ENCODE peak calls at places on chromosomes 16 and 17, in four cellular contexts. O, I, H and T are unnamed samples. For H3K9me3 and H3K4me1, the result is how much of the 10 kb centered on the place peaks cover.

GRCh38 chr16:7744546-7745294 is 412.1 kb downstream of the RBFOX1 start:
- DNase-seq in I (no peak), H (no peak), O (no peak), T (no peak)

GRCh38 chr17:50469671-50470305 is 1.1 kb upstream of the CHAD start:
- DNase-seq in O (no peak), H (peak), I (no peak), T (no peak)

GRCh38 chr16:54654429-54654828 is 276.2 kb upstream of the IRX5 start:
- DNase-seq in I (no peak), O (no peak), H (no peak), T (peak)

GRCh38 chr17:47621293-47622178 is 28.2 kb upstream of the KPNB1 start:
- DNase-seq in I (no peak), O (peak), H (no peak), T (no peak)

GRCh38 chr17:77235370-77236080 is 94.8 kb downstream of the SEC14L1 start:
- DNase-seq in I (no peak), O (no peak), H (no peak), T (no peak)

GRCh38 chr16:82832861-82833260 is 206.1 kb downstream of the CDH13 start:
- DNase-seq in O (no peak), I (no peak), H (no peak), T (no peak)

GRCh38 chr17:43092891-43093290 is 32.3 kb downstream of the BRCA1 start:
- DNase-seq in I (no peak), H (no peak), O (no peak), T (no peak)

GRCh38 chr16:50269769-50270509 is 3.6 kb downstream of the ADCY7 start:
- DNase-seq in O (no peak), H (peak), I (no peak), T (no peak)

GRCh38 chr17:38728290-38728831 is 1.8 kb upstream of the CISD3 start:
- DNase-seq in I (peak), O (no peak), H (no peak), T (no peak)

GRCh38 chr17:56173958-56174357 is 20.7 kb downstream of the ANKFN1 start:
- DNase-seq in I (no peak), O (no peak), H (no peak), T (no peak)

GRCh38 chr16:53504161-53504663 is 1.2 kb upstream of the AKTIP start:
- DNase-seq in O (peak), I (no peak), H (no peak), T (peak)

GRCh38 chr17:64377769-64378282 is 12.8 kb downstream of the PECAM1 start:
- DNase-seq in O (no peak), I (no peak), H (no peak), T (no peak)

GRCh38 chr16:69514366-69514765 is 51.4 kb upstream of the NFAT5 start:
- DNase-seq in O (no peak), H (no peak), I (no peak), T (no peak)

GRCh38 chr16:50473375-50473945 is 74.7 kb upstream of the NKD1 start:
- DNase-seq in O (no peak), I (no peak), H (no peak), T (no peak)

GRCh38 chr16:10871157-10871991 is 5.6 kb upstream of the CIITA start:
- DNase-seq in O (no peak), H (peak), I (no peak), T (no peak)

GRCh38 chr17:28500712-28501379 is 5.3 kb upstream of the FOXN1 start:
- DNase-seq in I (no peak), O (no peak), H (no peak), T (no peak)

GRCh38 chr17:28498652-28499365 is 7.3 kb upstream of the FOXN1 start:
- DNase-seq in H (no peak), I (no peak), O (no peak), T (no peak)

GRCh38 chr17:28501421-28502284 is 4.5 kb upstream of the FOXN1 start:
- DNase-seq in H (no peak), I (no peak), O (no peak), T (no peak)

GRCh38 chr17:28499366-28499668 is 6.8 kb upstream of the FOXN1 start:
- DNase-seq in I (no peak), H (no peak), O (no peak), T (no peak)

DNA sequence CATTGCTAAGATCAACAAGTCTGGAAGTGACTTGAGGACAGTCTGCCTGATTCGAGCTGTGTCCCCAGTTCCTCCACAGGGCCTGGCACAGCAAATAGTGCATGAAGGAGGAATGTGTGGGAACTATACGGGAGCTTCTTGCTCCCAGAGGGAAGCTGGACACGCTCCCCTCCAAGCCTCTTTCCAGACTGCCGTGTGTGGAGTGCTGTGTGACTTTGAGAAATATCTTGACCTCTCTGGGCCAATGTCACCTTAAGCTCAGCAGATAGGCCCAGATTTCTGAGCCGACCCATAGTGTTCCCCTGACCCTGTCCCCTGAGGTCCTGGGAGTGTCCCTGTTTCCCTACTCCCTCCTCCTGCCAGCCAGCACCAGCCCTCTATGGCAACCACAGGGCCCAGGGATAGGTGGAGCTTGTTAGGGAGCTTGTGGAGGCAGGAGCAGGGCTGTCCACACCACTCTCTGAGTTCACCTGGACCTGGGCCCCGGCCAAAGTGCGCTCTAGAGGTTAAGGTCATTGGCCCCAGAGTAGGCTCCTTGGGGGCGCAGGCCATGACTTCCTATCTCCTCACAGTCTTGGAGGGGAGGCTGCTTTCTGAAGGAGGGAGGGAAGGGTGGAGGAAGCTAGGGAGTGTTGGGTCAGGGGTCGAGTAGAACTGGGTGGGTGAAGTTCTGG is 6.3 kb upstream of the FOXN1 start:
- DNase-seq in I (no peak), H (no peak), O (no peak), T (no peak)
- H3K4me3 ChIP-seq in I (no peak), H (no peak), O (no peak), T (no peak)

GRCh38 chr16:35734728-35735402 is 2275.5 kb downstream of the TP53TG3F start:
- DNase-seq in I (no peak), O (no peak), H (no peak), T (no peak)

GRCh38 chr16:35732046-35732810 is 2272.8 kb downstream of the TP53TG3F start:
- DNase-seq in H (no peak), I (no peak), O (no peak), T (no peak)

GRCh38 chr16:35731341-35732040 is 2272.1 kb downstream of the TP53TG3F start:
- DNase-seq in I (no peak), O (no peak), H (no peak), T (no peak)

GRCh38 chr16:35733971-35734702 is 2274.7 kb downstream of the TP53TG3F start:
- DNase-seq in H (peak), I (no peak), O (no peak), T (no peak)

DNA sequence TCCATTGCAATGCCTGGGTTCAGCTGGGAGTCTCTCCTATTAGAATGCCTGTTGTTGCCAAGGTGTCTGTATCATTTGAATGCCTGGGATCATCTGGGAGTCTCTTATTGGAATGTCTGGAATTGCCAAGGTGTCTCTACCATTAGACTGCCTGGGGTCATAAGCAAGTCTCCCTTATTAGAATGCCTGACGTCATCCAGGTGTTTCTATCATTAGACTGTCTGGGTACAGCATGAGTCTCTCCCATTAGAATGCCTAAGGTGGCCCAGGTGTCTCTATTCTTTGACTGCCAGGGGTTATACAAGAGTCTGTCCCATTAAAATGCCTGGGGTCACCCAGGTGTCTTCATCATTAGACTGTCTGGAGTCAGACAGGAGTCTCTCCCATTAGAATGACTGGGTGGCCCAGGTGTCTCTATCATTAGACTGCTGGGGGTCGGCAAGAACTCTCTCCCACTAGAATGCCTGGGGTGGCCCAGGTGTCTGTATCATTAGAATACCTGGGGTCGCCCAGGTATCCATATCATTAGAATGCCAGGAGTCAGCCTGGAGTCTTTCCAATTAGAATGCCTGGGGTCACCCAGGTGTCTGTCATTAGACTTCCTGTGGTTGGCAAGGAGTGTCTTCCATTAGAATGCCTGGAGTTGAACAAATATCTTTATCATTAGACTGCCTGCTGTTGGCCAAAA is 2274.0 kb downstream of the TP53TG3F start:
- DNase-seq in I (no peak), H (no peak), O (no peak), T (no peak)
- H3K9me3 ChIP-seq in I (half or more), H (under half), O (under half), T (under half)

GRCh38 chr17:35872581-35872980 is 3.9 kb upstream of the HEATR9 start:
- DNase-seq in I (no peak), H (no peak), O (no peak), T (no peak)

GRCh38 chr17:35878361-35878760 is 1.8 kb downstream of the CCL5 start:
- DNase-seq in O (no peak), H (no peak), I (no peak), T (no peak)

GRCh38 chr17:35879748-35880654 is at the start of gene CCL5:
- DNase-seq in I (no peak), O (no peak), H (no peak), T (no peak)

GRCh38 chr17:35875439-35876139 is 4.6 kb downstream of the CCL5 start:
- DNase-seq in H (no peak), O (no peak), I (no peak), T (no peak)

DNA sequence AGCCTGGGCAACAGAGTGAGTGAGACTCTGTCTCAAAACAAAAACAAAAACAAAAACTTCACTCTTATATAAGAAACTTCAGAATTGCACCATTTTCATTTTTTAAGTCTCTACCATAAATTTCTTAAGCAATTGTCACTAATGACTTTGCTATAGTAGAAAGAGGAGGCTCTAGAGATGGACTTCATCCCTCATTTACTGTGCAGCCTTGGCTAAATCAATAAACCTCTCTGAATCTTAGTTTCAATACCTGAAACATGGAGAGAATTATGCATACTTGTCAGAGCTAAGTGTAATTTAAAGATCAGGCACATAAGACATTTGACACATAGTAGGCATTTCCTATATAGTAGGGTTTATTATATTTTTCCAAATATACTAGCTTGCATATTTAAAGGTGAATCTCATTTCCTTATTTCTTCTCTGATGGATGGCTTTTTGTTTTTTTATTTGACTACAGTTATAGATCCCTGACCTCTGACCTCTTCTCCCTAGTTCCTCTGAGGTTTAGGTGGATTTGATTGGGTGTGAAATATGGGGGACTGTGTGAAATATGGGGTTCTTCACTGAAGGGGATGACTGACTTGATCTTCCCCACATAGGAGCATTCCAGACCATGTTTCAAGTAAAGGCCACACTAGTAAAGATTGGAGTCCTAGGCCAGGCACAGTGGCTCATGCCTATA is 2.7 kb downstream of the CCL5 start:
- DNase-seq in O (no peak), I (no peak), H (no peak), T (no peak)
- H3K4me1 ChIP-seq in O (under half), I (under half), H (under half), T (under half)

DNA sequence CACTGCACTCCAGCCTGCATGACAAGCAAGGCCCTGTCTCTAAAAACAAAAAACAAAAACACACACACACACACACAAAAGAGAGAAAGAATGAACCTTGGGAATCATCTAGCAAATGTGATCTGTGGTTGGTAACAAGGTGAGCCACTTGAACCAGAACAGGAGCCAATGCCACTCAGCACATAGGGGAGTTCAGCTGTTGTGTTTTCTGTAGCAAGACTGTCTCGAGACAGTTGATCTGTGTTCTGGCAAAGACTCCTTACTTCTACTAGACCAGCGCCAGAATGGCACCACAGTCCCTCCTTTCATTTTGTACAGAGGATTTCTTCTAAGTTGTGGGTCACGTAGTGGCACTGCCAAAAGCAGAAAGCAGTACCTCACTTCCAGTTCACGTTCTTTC is 20.7 kb downstream of the ATP2A1 start:
- DNase-seq in O (no peak), H (no peak), I (no peak), T (no peak)
- H3K4me3 ChIP-seq in O (no peak), H (no peak), I (no peak), T (no peak)